ENCODE peak calls at places on chromosomes 7 and 10, in nine cellular contexts. One of them, this sample, is unnamed.
A peak's percentile ranks its signal among the peaks of the same experiment; 100 is the strongest.

GRCh38 chr7:148334959-148335577 is 255.5 kb upstream of the C7orf33 start:
- DNase-seq in retina: no peak
- DNase-seq in dermis blood vessel endothelial cell: peak; percentile 1
- DNase-seq in H4: peak; percentile 76
- DNase-seq in adrenal gland: no peak
- DNase-seq in left ventricle myocardium superior: no peak
- DNase-seq in putamen: peak; percentile 41
- DNase-seq in BJ: no peak
- DNase-seq in HFFc6: no peak
- DNase-seq in this sample: no peak

GRCh38 chr7:100220833-100221718 is 1.3 kb downstream of the PVRIG start:
- DNase-seq in retina: no peak
- DNase-seq in dermis blood vessel endothelial cell: no peak
- DNase-seq in H4: no peak
- DNase-seq in adrenal gland: no peak
- DNase-seq in left ventricle myocardium superior: no peak
- DNase-seq in putamen: no peak
- DNase-seq in BJ: no peak
- DNase-seq in HFFc6: no peak
- DNase-seq in this sample: no peak

GRCh38 chr7:43522406-43523156 is 60.3 kb upstream of the STK17A start:
- DNase-seq in retina: no peak
- DNase-seq in dermis blood vessel endothelial cell: no peak
- DNase-seq in H4: peak; percentile 74
- DNase-seq in adrenal gland: no peak
- DNase-seq in left ventricle myocardium superior: no peak
- DNase-seq in putamen: no peak
- DNase-seq in BJ: peak; percentile 55
- DNase-seq in HFFc6: peak; percentile 83
- DNase-seq in this sample: peak; percentile 44

GRCh38 chr10:59234814-59235429 is 58.5 kb downstream of the PHYHIPL start:
- DNase-seq in retina: no peak
- DNase-seq in dermis blood vessel endothelial cell: peak; percentile 39
- DNase-seq in H4: peak; percentile 56
- DNase-seq in adrenal gland: no peak
- DNase-seq in left ventricle myocardium superior: no peak
- DNase-seq in putamen: peak; percentile 45
- DNase-seq in BJ: peak; percentile 4
- DNase-seq in HFFc6: peak; percentile 36
- DNase-seq in this sample: peak; percentile 18

GRCh38 chr7:155969192-155969929 is 157.1 kb upstream of the SHH start:
- DNase-seq in retina: no peak
- DNase-seq in dermis blood vessel endothelial cell: no peak
- DNase-seq in H4: no peak
- DNase-seq in adrenal gland: peak; percentile 9
- DNase-seq in left ventricle myocardium superior: no peak
- DNase-seq in putamen: no peak
- DNase-seq in BJ: no peak
- DNase-seq in HFFc6: no peak
- DNase-seq in this sample: no peak

GRCh38 chr10:123782549-123782948 is 109.1 kb downstream of the CPXM2 start:
- DNase-seq in retina: no peak
- DNase-seq in dermis blood vessel endothelial cell: no peak
- DNase-seq in H4: no peak
- DNase-seq in adrenal gland: no peak
- DNase-seq in left ventricle myocardium superior: no peak
- DNase-seq in putamen: no peak
- DNase-seq in BJ: no peak
- DNase-seq in HFFc6: no peak
- DNase-seq in this sample: no peak

GRCh38 chr7:148863324-148863723 is 20.8 kb downstream of the EZH2 start:
- DNase-seq in retina: no peak
- DNase-seq in dermis blood vessel endothelial cell: no peak
- DNase-seq in H4: no peak
- DNase-seq in adrenal gland: no peak
- DNase-seq in left ventricle myocardium superior: no peak
- DNase-seq in putamen: no peak
- DNase-seq in BJ: no peak
- DNase-seq in HFFc6: no peak
- DNase-seq in this sample: no peak

GRCh38 chr10:102267748-102268147 is 22.4 kb downstream of the GBF1 start:
- DNase-seq in retina: no peak
- DNase-seq in dermis blood vessel endothelial cell: no peak
- DNase-seq in H4: no peak
- DNase-seq in adrenal gland: no peak
- DNase-seq in left ventricle myocardium superior: no peak
- DNase-seq in putamen: no peak
- DNase-seq in BJ: no peak
- DNase-seq in HFFc6: peak; percentile 53
- DNase-seq in this sample: peak; percentile 68

GRCh38 chr7:8700076-8700624 is 266.7 kb downstream of the NXPH1 start:
- DNase-seq in retina: no peak
- DNase-seq in dermis blood vessel endothelial cell: no peak
- DNase-seq in H4: no peak
- DNase-seq in adrenal gland: no peak
- DNase-seq in left ventricle myocardium superior: no peak
- DNase-seq in putamen: no peak
- DNase-seq in BJ: no peak
- DNase-seq in HFFc6: no peak
- DNase-seq in this sample: no peak

GRCh38 chr10:22053048-22053447 is 49.5 kb upstream of the DNAJC1 start:
- DNase-seq in retina: no peak
- DNase-seq in dermis blood vessel endothelial cell: no peak
- DNase-seq in H4: no peak
- DNase-seq in adrenal gland: no peak
- DNase-seq in left ventricle myocardium superior: no peak
- DNase-seq in putamen: no peak
- DNase-seq in BJ: no peak
- DNase-seq in HFFc6: no peak
- DNase-seq in this sample: no peak

GRCh38 chr7:65477326-65477725 is 103.7 kb downstream of the ZNF92 start:
- DNase-seq in retina: no peak
- DNase-seq in dermis blood vessel endothelial cell: no peak
- DNase-seq in H4: peak; percentile 51
- DNase-seq in adrenal gland: no peak
- DNase-seq in left ventricle myocardium superior: no peak
- DNase-seq in putamen: no peak
- DNase-seq in BJ: no peak
- DNase-seq in HFFc6: no peak
- DNase-seq in this sample: no peak

GRCh38 chr10:102113956-102114857 is 6.0 kb downstream of the LDB1 start:
- DNase-seq in retina: peak; percentile 63
- DNase-seq in dermis blood vessel endothelial cell: no peak
- DNase-seq in H4: no peak
- DNase-seq in adrenal gland: peak; percentile 40
- DNase-seq in left ventricle myocardium superior: peak; percentile 58
- DNase-seq in putamen: no peak
- DNase-seq in BJ: no peak
- DNase-seq in HFFc6: no peak
- DNase-seq in this sample: peak; percentile 57

GRCh38 chr7:2804227-2804763 is 39.8 kb downstream of the GNA12 start:
- DNase-seq in retina: no peak
- DNase-seq in dermis blood vessel endothelial cell: no peak
- DNase-seq in H4: no peak
- DNase-seq in adrenal gland: no peak
- DNase-seq in left ventricle myocardium superior: no peak
- DNase-seq in putamen: no peak
- DNase-seq in BJ: no peak
- DNase-seq in HFFc6: no peak
- DNase-seq in this sample: no peak

GRCh38 chr10:96695366-96695765 is 24.9 kb downstream of the PIK3AP1 start:
- DNase-seq in retina: no peak
- DNase-seq in dermis blood vessel endothelial cell: no peak
- DNase-seq in H4: no peak
- DNase-seq in adrenal gland: no peak
- DNase-seq in left ventricle myocardium superior: no peak
- DNase-seq in putamen: no peak
- DNase-seq in BJ: no peak
- DNase-seq in HFFc6: no peak
- DNase-seq in this sample: no peak

GRCh38 chr10:77548671-77549070 is 88.9 kb downstream of the KCNMA1 start:
- DNase-seq in retina: no peak
- DNase-seq in dermis blood vessel endothelial cell: no peak
- DNase-seq in H4: no peak
- DNase-seq in adrenal gland: no peak
- DNase-seq in left ventricle myocardium superior: no peak
- DNase-seq in putamen: no peak
- DNase-seq in BJ: no peak
- DNase-seq in HFFc6: no peak
- DNase-seq in this sample: peak; percentile 31

GRCh38 chr10:132105302-132105995 is 39.7 kb downstream of the JAKMIP3 start:
- DNase-seq in retina: no peak
- DNase-seq in dermis blood vessel endothelial cell: no peak
- DNase-seq in H4: no peak
- DNase-seq in adrenal gland: no peak
- DNase-seq in left ventricle myocardium superior: no peak
- DNase-seq in putamen: no peak
- DNase-seq in BJ: no peak
- DNase-seq in HFFc6: no peak
- DNase-seq in this sample: no peak

GRCh38 chr10:6476989-6477388 is 103.1 kb downstream of the PRKCQ start:
- DNase-seq in retina: no peak
- DNase-seq in dermis blood vessel endothelial cell: no peak
- DNase-seq in H4: no peak
- DNase-seq in adrenal gland: no peak
- DNase-seq in left ventricle myocardium superior: no peak
- DNase-seq in putamen: no peak
- DNase-seq in BJ: no peak
- DNase-seq in HFFc6: no peak
- DNase-seq in this sample: no peak

GRCh38 chr7:98283127-98283886 is 1.8 kb downstream of the BRI3 start:
- DNase-seq in retina: no peak
- DNase-seq in dermis blood vessel endothelial cell: peak; percentile 71
- DNase-seq in H4: no peak
- DNase-seq in adrenal gland: peak; percentile 55
- DNase-seq in left ventricle myocardium superior: peak; percentile 51
- DNase-seq in putamen: no peak
- DNase-seq in BJ: no peak
- DNase-seq in HFFc6: peak; percentile 60
- DNase-seq in this sample: peak; percentile 85

GRCh38 chr10:51462076-51462779 is 237.2 kb downstream of the CSTF2T start:
- DNase-seq in retina: no peak
- DNase-seq in dermis blood vessel endothelial cell: no peak
- DNase-seq in H4: no peak
- DNase-seq in adrenal gland: no peak
- DNase-seq in left ventricle myocardium superior: no peak
- DNase-seq in putamen: no peak
- DNase-seq in BJ: peak; percentile 22
- DNase-seq in HFFc6: no peak
- DNase-seq in this sample: no peak

GRCh38 chr10:51928182-51928581 is 228.8 kb upstream of the CSTF2T start:
- DNase-seq in retina: no peak
- DNase-seq in dermis blood vessel endothelial cell: no peak
- DNase-seq in H4: no peak
- DNase-seq in adrenal gland: no peak
- DNase-seq in left ventricle myocardium superior: no peak
- DNase-seq in putamen: no peak
- DNase-seq in BJ: no peak
- DNase-seq in HFFc6: no peak
- DNase-seq in this sample: no peak

GRCh38 chr7:142886866-142887265 is 1.3 kb upstream of the TRPV6 start:
- DNase-seq in retina: no peak
- DNase-seq in dermis blood vessel endothelial cell: no peak
- DNase-seq in H4: no peak
- DNase-seq in adrenal gland: no peak
- DNase-seq in left ventricle myocardium superior: no peak
- DNase-seq in putamen: no peak
- DNase-seq in BJ: no peak
- DNase-seq in HFFc6: no peak
- DNase-seq in this sample: no peak

GRCh38 chr10:22315455-22316285 is 518 bp upstream of the COMMD3 start:
- DNase-seq in retina: peak; percentile 92
- DNase-seq in dermis blood vessel endothelial cell: peak; percentile 22
- DNase-seq in H4: no peak
- DNase-seq in adrenal gland: no peak
- DNase-seq in left ventricle myocardium superior: no peak
- DNase-seq in putamen: no peak
- DNase-seq in BJ: no peak
- DNase-seq in HFFc6: no peak
- DNase-seq in this sample: peak; percentile 35

GRCh38 chr10:1651280-1651975 is 85.9 kb downstream of the ADARB2 start:
- DNase-seq in retina: peak; percentile 37
- DNase-seq in dermis blood vessel endothelial cell: no peak
- DNase-seq in H4: no peak
- DNase-seq in adrenal gland: no peak
- DNase-seq in left ventricle myocardium superior: no peak
- DNase-seq in putamen: no peak
- DNase-seq in BJ: no peak
- DNase-seq in HFFc6: no peak
- DNase-seq in this sample: no peak

This sample was measured in foreskin fibroblast.